ENCODE peak calls at places on chromosomes 1 and 21, in six cellular contexts. D is foreskin fibroblast, V is AG10803, H is left ventricle myocardium inferior, N is RWPE1, U is HL-60. B is an unnamed sample.

GRCh38 chr1:20483833-20484525 is 2.0 kb downstream of the CAMK2N1 start:
- DNase-seq in D (no peak), V (no peak), H (no peak), N (no peak), U (no peak), B (no peak)

GRCh38 chr1:20233866-20234265 is 47.5 kb upstream of the PLA2G2C start:
- DNase-seq in D (no peak), V (no peak), H (no peak), N (no peak), U (no peak), B (no peak)

GRCh38 chr1:106975944-106976343 is 80.5 kb upstream of the PRMT6 start:
- DNase-seq in D (no peak), V (no peak), H (no peak), N (no peak), U (no peak), B (no peak)

GRCh38 chr21:35222021-35222420 is 172.9 kb upstream of the RUNX1 start:
- DNase-seq in D (no peak), V (no peak), H (no peak), N (no peak), U (no peak), B (no peak)

GRCh38 chr1:21267191-21268077 is 22.8 kb downstream of the ECE1 start:
- DNase-seq in D (no peak), V (no peak), H (no peak), N (no peak), U (no peak), B (no peak)

GRCh38 chr1:150151291-150152181 is 1.8 kb downstream of the PLEKHO1 start:
- DNase-seq in D (no peak), V (peak; percentile 43), H (no peak), N (no peak), U (no peak), B (peak; percentile 66)

GRCh38 chr1:150579110-150579954 is at the start of gene MCL1:
- DNase-seq in D (peak; percentile 97), V (peak; percentile 96), H (peak; percentile 95), N (peak; percentile 90), U (peak; percentile 96), B (peak; percentile 88)

GRCh38 chr1:61224609-61225008 is 142.2 kb downstream of the NFIA start:
- DNase-seq in D (no peak), V (no peak), H (no peak), N (no peak), U (no peak), B (no peak)

GRCh38 chr1:32221980-32222751 is at the start of the genes EIF3I and TMEM234:
- DNase-seq in D (peak; percentile 86), V (peak; percentile 91), H (peak; percentile 91), N (peak; percentile 93), U (peak; percentile 86), B (peak; percentile 86)

GRCh38 chr1:234638832-234639799 is 29.1 kb upstream of the IRF2BP2 start:
- DNase-seq in D (no peak), V (no peak), H (no peak), N (no peak), U (no peak), B (no peak)

GRCh38 chr1:220093361-220094015 is 444 bp upstream of the IARS2 start:
- DNase-seq in D (no peak), V (no peak), H (no peak), N (no peak), U (no peak), B (no peak)

GRCh38 chr1:21749109-21749508 is 33.8 kb downstream of the USP48 start:
- DNase-seq in D (no peak), V (no peak), H (no peak), N (no peak), U (no peak), B (no peak)

GRCh38 chr1:40305451-40305850 is 11.6 kb downstream of the COL9A2 start:
- DNase-seq in D (no peak), V (no peak), H (no peak), N (peak; percentile 21), U (no peak), B (no peak)
- TF ChIP-seq CTCF in D (no peak), V (no peak), H (peak; percentile 29), N (no peak), U (no peak), B (no peak)

DNA sequence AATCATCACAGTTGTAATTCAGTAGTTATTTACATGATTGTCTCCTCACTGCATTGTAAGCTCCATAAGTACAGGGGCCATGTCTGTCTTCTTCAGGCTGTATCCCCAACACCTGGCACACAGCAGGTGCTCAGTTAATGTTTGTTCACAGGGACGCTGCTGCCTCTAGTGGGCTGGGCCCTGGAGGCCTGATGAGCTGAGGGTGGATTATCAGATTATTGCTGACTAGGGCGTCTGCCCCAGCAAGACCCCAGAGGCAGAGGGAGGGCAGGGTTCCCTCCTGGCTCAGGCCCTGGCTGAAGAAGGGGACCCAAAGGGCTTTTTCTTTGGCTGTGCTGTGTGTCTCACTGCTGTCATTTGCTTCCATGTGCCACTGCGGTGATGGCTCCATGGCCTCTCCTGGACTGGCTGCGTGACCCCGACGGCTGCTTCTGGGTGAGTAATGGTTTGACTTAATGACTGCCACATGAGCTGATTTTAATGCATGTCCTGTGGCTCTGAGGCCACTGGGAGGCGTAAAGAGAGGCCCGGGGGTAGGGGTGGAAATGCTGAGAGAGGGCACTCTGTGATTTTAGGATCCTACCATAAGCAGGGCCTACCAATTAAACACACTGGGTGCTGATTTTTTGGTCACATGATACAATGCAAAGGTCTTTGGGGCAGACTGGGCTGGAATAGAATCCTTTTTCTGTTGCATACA is 20.8 kb upstream of the EPB41 start:
- DNase-seq in D (peak; percentile 77), V (peak; percentile 66), H (no peak), N (no peak), U (no peak), B (no peak)
- TF ChIP-seq CTCF in D (peak; percentile 67), V (peak; percentile 64), H (no peak), N (no peak), U (peak; percentile 14), B (no peak)

GRCh38 chr1:85229574-85230097 is 28.8 kb upstream of the SYDE2 start:
- DNase-seq in D (no peak), V (no peak), H (no peak), N (no peak), U (no peak), B (no peak)

GRCh38 chr1:85224734-85225623 is 24.2 kb upstream of the SYDE2 start:
- DNase-seq in D (no peak), V (no peak), H (peak; percentile 20), N (no peak), U (no peak), B (no peak)

GRCh38 chr1:85225624-85226380 is 25.0 kb upstream of the SYDE2 start:
- DNase-seq in D (no peak), V (peak; percentile 13), H (no peak), N (no peak), U (no peak), B (no peak)

GRCh38 chr1:85228952-85229351 is 28.1 kb upstream of the SYDE2 start:
- DNase-seq in D (no peak), V (no peak), H (no peak), N (no peak), U (no peak), B (no peak)

DNA sequence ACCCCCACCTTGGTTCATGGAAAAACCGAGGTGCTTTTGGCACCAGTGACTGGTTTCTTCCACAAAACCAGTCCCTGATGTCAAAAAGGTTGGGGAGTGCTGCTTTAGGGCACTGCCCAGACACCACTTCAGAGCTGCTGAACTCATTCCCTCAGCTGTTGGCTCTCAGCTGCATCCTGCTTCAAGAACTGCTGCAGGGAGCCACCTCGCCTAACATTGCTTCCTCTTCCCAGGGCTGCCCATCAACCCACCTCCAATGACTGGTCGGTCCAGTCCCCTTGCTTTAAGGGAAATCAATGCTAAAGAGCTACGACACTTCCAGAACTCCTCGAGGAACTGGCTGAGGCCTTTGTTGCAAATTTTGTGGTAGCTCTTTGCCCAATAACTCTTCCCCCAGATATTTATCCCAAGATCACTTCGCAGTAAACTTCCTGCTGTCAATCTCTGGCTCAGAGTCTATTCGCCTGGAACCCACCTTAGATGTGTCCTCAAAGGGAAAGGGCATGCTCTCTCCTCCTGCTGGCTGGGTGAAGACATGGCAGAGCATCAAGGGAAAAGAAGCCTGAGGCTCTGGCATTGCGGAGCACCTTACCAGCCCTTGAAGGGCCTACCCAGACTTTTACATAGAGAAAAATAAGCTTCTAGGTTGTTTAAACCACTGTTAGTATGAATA is 29.0 kb downstream of the C1orf52 start:
- DNase-seq in D (no peak), V (no peak), H (no peak), N (no peak), U (no peak), B (no peak)
- TF ChIP-seq CTCF in D (peak; percentile 21), V (peak; percentile 36), H (peak; percentile 26), N (no peak), U (no peak), B (no peak)

GRCh38 chr1:217048104-217048707 is 325.0 kb upstream of the ESRRG start:
- DNase-seq in D (no peak), V (no peak), H (no peak), N (no peak), U (no peak), B (no peak)
- TF ChIP-seq CTCF in D (no peak), V (no peak), H (peak; percentile 9), N (no peak), U (peak; percentile 10), B (no peak)

DNA sequence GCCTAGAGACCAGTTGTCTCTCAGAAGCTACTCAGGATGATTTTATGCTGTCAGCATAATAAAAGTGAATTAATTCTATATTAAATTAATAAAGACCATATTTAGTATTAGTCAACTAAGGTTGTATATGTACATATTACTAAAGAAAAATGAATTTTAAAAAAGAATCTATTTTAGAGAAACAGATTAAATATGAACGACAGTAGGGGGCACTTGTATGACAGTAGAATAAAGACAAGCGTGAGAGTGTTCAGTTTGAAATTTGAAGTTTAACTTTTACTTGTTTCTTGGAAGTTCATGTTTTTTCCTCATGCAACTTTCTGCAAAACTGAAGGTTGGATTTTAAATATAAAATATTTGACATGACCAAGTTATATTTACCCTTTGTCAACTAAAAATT is 67.9 kb upstream of the MACF1 start:
- DNase-seq in D (no peak), V (no peak), H (no peak), N (no peak), U (no peak), B (no peak)
- TF ChIP-seq CTCF in D (no peak), V (no peak), H (no peak), N (no peak), U (no peak), B (no peak)

DNA sequence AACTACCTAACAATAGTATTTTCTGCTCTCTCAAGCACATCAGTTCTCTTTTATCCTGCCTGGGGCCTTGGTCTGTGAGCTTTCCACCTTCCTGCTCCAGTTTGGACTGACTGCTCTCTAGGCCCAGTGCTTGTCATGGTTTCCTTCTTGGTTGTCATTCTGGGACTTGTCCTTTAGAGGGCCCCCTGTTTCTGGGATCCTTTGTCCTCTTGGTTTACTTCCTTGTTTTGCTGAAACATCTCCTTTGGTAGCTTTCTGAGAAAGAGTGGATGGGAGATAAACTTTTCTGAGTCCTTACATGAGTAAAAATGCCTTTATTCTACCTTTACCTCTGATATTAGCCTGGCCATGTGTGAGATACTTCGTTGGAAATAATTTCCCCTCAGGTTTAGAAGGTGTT is 4.7 kb downstream of the SLC1A7 start:
- DNase-seq in D (no peak), V (no peak), H (no peak), N (no peak), U (peak; percentile 6), B (no peak)
- TF ChIP-seq CTCF in D (no peak), V (no peak), H (no peak), N (no peak), U (peak; percentile 20), B (no peak)

GRCh38 chr1:108200627-108201106 is 524 bp upstream of the SLC25A24 start:
- DNase-seq in D (peak; percentile 72), V (peak; percentile 74), H (no peak), N (peak; percentile 79), U (peak; percentile 41), B (no peak)
- TF ChIP-seq CTCF in D (peak; percentile 20), V (peak; percentile 44), H (peak; percentile 26), N (peak; percentile 52), U (no peak), B (no peak)

GRCh38 chr1:100538935-100539835 is 1.2 kb downstream of the GPR88 start:
- DNase-seq in D (peak; percentile 9), V (no peak), H (peak; percentile 19), N (peak; percentile 8), U (no peak), B (peak; percentile 19)
- TF ChIP-seq CTCF in D (no peak), V (no peak), H (peak; percentile 32), N (no peak), U (no peak), B (peak; percentile 9)